ENCODE peak calls at places on chromosomes 6 and 20, in six cellular contexts. W is HepG2, P is cardiac muscle cell, S is PC-3, I is psoas muscle, Z is esophagus squamous epithelium. G is an unnamed sample.

GRCh38 chr6:98777762-98778161 is 56.6 kb upstream of the POU3F2 start:
- DNase-seq in W (no peak), P (no peak), S (no peak), I (no peak), Z (no peak), G (no peak)

GRCh38 chr6:53998293-53998692 is 113.0 kb upstream of the MLIP start:
- DNase-seq in W (peak; percentile 12), P (no peak), S (no peak), I (no peak), Z (no peak), G (no peak)

GRCh38 chr20:64090165-64090564 is 6.0 kb upstream of the LKAAEAR1 start:
- DNase-seq in W (no peak), P (no peak), S (no peak), I (no peak), Z (no peak), G (no peak)

GRCh38 chr20:44422083-44422482 is 53.6 kb upstream of the TTPAL start:
- DNase-seq in W (no peak), P (no peak), S (peak; percentile 86), I (no peak), Z (no peak), G (no peak)

GRCh38 chr6:157821342-157822033 is 1.6 kb upstream of the SNX9 start:
- DNase-seq in W (no peak), P (no peak), S (no peak), I (no peak), Z (no peak), G (no peak)

GRCh38 chr6:169230923-169231789 is 22.5 kb downstream of the THBS2 start:
- DNase-seq in W (no peak), P (no peak), S (no peak), I (no peak), Z (no peak), G (peak; percentile 69)

GRCh38 chr6:24117016-24117415 is 9.0 kb upstream of the NRSN1 start:
- DNase-seq in W (no peak), P (no peak), S (peak; percentile 32), I (no peak), Z (no peak), G (no peak)

GRCh38 chr6:52574709-52575489 is 2.0 kb downstream of the TRAM2 start:
- DNase-seq in W (no peak), P (no peak), S (no peak), I (no peak), Z (no peak), G (peak; percentile 83)

GRCh38 chr20:61959301-61959700 is 106.4 kb downstream of the TAF4 start:
- DNase-seq in W (no peak), P (peak; percentile 44), S (peak; percentile 8), I (no peak), Z (no peak), G (no peak)

GRCh38 chr20:24990810-24991252 is 1.7 kb downstream of the APMAP start:
- DNase-seq in W (no peak), P (no peak), S (no peak), I (no peak), Z (no peak), G (no peak)

GRCh38 chr20:36866681-36867485 is 9.1 kb upstream of the TLDC2 start:
- DNase-seq in W (no peak), P (no peak), S (no peak), I (no peak), Z (no peak), G (no peak)

GRCh38 chr6:159312204-159312603 is 143.0 kb downstream of the FNDC1 start:
- DNase-seq in W (no peak), P (no peak), S (no peak), I (no peak), Z (no peak), G (no peak)

GRCh38 chr20:39660965-39661364 is 698.8 kb downstream of the DHX35 start:
- DNase-seq in W (no peak), P (no peak), S (no peak), I (no peak), Z (no peak), G (no peak)

GRCh38 chr20:63968928-63969760 is 586 bp downstream of the ZNF512B start:
- DNase-seq in W (peak; percentile 81), P (peak; percentile 49), S (no peak), I (peak; percentile 64), Z (no peak), G (peak; percentile 16)

GRCh38 chr6:5663739-5664138 is 343.0 kb downstream of the NRN1 start:
- DNase-seq in W (no peak), P (peak; percentile 22), S (no peak), I (no peak), Z (no peak), G (no peak)

GRCh38 chr20:50133041-50133440 is 20.1 kb upstream of the UBE2V1 start:
- DNase-seq in W (no peak), P (no peak), S (no peak), I (no peak), Z (no peak), G (no peak)

GRCh38 chr20:50128520-50128905 is 15.6 kb upstream of the UBE2V1 start:
- DNase-seq in W (no peak), P (no peak), S (no peak), I (no peak), Z (no peak), G (no peak)

GRCh38 chr20:50130346-50130703 is 17.4 kb upstream of the UBE2V1 start:
- DNase-seq in W (no peak), P (no peak), S (no peak), I (no peak), Z (no peak), G (no peak)

GRCh38 chr20:50129662-50130345 is 16.9 kb upstream of the UBE2V1 start:
- DNase-seq in W (no peak), P (no peak), S (no peak), I (no peak), Z (no peak), G (no peak)

GRCh38 chr20:50130995-50131394 is 18.0 kb upstream of the UBE2V1 start:
- DNase-seq in W (no peak), P (peak; percentile 85), S (no peak), I (peak; percentile 68), Z (no peak), G (peak; percentile 90)
- TF ChIP-seq CTCF in W (no peak), P (no peak), S (no peak), I (no peak), Z (no peak), G (no peak)

DNA sequence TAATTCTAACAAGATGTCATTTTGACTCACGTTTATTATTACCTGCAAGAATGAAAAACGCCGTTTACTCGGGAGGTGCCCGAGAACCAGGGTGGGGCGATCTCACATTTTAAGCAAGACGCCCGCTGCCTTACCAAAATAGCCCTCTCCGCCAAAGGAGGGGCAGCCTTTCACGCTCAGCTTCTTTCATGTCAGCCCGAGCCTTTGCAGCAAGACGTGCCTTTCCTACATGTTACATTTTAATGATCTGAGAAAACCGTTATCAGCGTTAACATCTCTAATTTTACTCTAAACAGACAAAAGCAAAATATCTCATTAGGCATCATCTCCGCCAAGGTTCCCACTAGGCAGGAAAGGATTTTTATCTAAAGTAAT is 2.0 kb downstream of the BACH2 start:
- DNase-seq in W (no peak), P (peak; percentile 35), S (no peak), I (no peak), Z (no peak), G (no peak)
- H3K4me3 ChIP-seq in W (no peak overlapping the region), P (peak overlapping the region; percentile 87), S (peak overlapping the region; percentile 90), I (peak overlapping the region; percentile 85), Z (peak overlapping the region; percentile 75), G (peak overlapping the region; percentile 77)

GRCh38 chr6:167662881-167663205 is 163.9 kb upstream of the AFDN start:
- DNase-seq in W (no peak), P (no peak), S (no peak), I (no peak), Z (no peak), G (no peak)
- H3K9me3 ChIP-seq in W (no peaks in the 10 kb centered on the region), P (no peaks in the 10 kb centered on the region), S (no peaks in the 10 kb centered on the region), I (no peaks in the 10 kb centered on the region), Z (no peaks in the 10 kb centered on the region), G (no peaks in the 10 kb centered on the region)

GRCh38 chr20:40965671-40966070 is 63.0 kb upstream of the TOP1 start:
- DNase-seq in W (no peak), P (no peak), S (no peak), I (no peak), Z (no peak), G (no peak)
- TF ChIP-seq CTCF in W (no peak), P (no peak), S (no peak), I (no peak), Z (no peak), G (no peak)

GRCh38 chr20:33668791-33669155 is 2.0 kb downstream of the ACTL10 start:
- DNase-seq in W (no peak), P (no peak), S (no peak), I (no peak), Z (no peak), G (no peak)

GRCh38 chr20:33669224-33669623 is 2.5 kb downstream of the ACTL10 start:
- DNase-seq in W (no peak), P (no peak), S (no peak), I (no peak), Z (no peak), G (no peak)

GRCh38 chr20:33667245-33668086 is 723 bp downstream of the ACTL10 start:
- DNase-seq in W (no peak), P (no peak), S (peak; percentile 76), I (peak; percentile 90), Z (no peak), G (peak; percentile 84)

GRCh38 chr20:33666293-33667244 is at the start of gene ACTL10:
- DNase-seq in W (no peak), P (peak; percentile 95), S (peak; percentile 95), I (peak; percentile 98), Z (peak; percentile 80), G (peak; percentile 100)

GRCh38 chr20:33668087-33668790 is 1.5 kb downstream of the ACTL10 start:
- DNase-seq in W (no peak), P (peak; percentile 78), S (no peak), I (no peak), Z (no peak), G (peak; percentile 91)
- H3K4me3 ChIP-seq in W (no peak overlapping the region), P (no peak overlapping the region), S (peak overlapping the region; percentile 65), I (peak overlapping the region; percentile 73), Z (peak overlapping the region; percentile 49), G (peak overlapping the region; percentile 69)

DNA sequence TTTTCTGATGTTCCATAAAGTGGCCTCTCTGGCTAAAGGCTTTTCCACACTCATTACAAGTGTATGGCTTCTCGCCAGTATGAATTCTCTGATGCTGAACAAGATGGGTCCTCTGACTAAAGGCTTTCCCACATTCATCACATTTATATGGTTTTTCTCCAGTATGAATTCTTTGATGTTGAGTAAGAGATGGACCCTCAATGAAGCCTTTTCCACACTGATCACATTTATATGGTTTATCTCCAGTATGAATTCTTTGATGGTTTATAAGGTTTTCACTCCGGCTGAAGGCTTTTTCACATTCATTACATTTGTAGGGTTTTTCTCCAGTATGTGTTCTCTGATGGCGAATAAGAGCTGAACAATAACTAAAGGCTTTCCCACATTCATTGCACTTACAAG is 20.4 kb downstream of the ZNF184 start:
- DNase-seq in W (no peak), P (no peak), S (peak; percentile 5), I (no peak), Z (no peak), G (no peak)
- H3K9me3 ChIP-seq in W (peaks cover 100% of the 10 kb centered on the region), P (peaks cover 11% of the 10 kb centered on the region), S (peaks cover 96% of the 10 kb centered on the region), I (peaks cover 90% of the 10 kb centered on the region), Z (peaks cover 6% of the 10 kb centered on the region), G (peaks cover 4% of the 10 kb centered on the region)

G was measured in tibial artery.